ENCODE peak calls at places on chromosomes 13 and 19, in five cellular contexts. One of them, this sample, is unnamed.

GRCh38 chr19:18386543-18387251 is 739 bp downstream of the GDF15 start:
- ATAC-seq in GM12878: no peak
- ATAC-seq in HepG2: no peak
- ATAC-seq in upper lobe of left lung: no peak
- ATAC-seq in K562: peak; percentile 15
- ATAC-seq in this sample: peak; percentile 18

GRCh38 chr19:3494051-3494450 is 6.4 kb downstream of the DOHH start:
- ATAC-seq in GM12878: peak; percentile 70
- ATAC-seq in HepG2: peak; percentile 40
- ATAC-seq in upper lobe of left lung: peak; percentile 37
- ATAC-seq in K562: peak; percentile 98
- ATAC-seq in this sample: no peak

GRCh38 chr13:52377898-52378297 is 28.1 kb downstream of the THSD1 start:
- ATAC-seq in GM12878: no peak
- ATAC-seq in HepG2: no peak
- ATAC-seq in upper lobe of left lung: no peak
- ATAC-seq in K562: no peak
- ATAC-seq in this sample: no peak

GRCh38 chr19:18763674-18764590 is 27.2 kb downstream of the COMP start:
- ATAC-seq in GM12878: no peak
- ATAC-seq in HepG2: no peak
- ATAC-seq in upper lobe of left lung: peak; percentile 5
- ATAC-seq in K562: peak; percentile 21
- ATAC-seq in this sample: no peak

GRCh38 chr13:74550039-74550438 is 415.8 kb upstream of the KLF12 start:
- ATAC-seq in GM12878: peak; percentile 27
- ATAC-seq in HepG2: no peak
- ATAC-seq in upper lobe of left lung: no peak
- ATAC-seq in K562: no peak
- ATAC-seq in this sample: no peak

GRCh38 chr13:47306991-47307390 is 410.1 kb upstream of the HTR2A start:
- ATAC-seq in GM12878: no peak
- ATAC-seq in HepG2: no peak
- ATAC-seq in upper lobe of left lung: no peak
- ATAC-seq in K562: no peak
- ATAC-seq in this sample: no peak

GRCh38 chr19:37928527-37929286 is 21.7 kb downstream of the SIPA1L3 start:
- ATAC-seq in GM12878: peak; percentile 73
- ATAC-seq in HepG2: no peak
- ATAC-seq in upper lobe of left lung: no peak
- ATAC-seq in K562: no peak
- ATAC-seq in this sample: no peak

GRCh38 chr13:104106705-104107393 is 1040.6 kb upstream of the SLC10A2 start:
- ATAC-seq in GM12878: no peak
- ATAC-seq in HepG2: no peak
- ATAC-seq in upper lobe of left lung: no peak
- ATAC-seq in K562: no peak
- ATAC-seq in this sample: no peak

GRCh38 chr19:29812080-29812880 is 489 bp downstream of the CCNE1 start:
- ATAC-seq in GM12878: no peak
- ATAC-seq in HepG2: peak; percentile 30
- ATAC-seq in upper lobe of left lung: no peak
- ATAC-seq in K562: no peak
- ATAC-seq in this sample: no peak

GRCh38 chr13:67410645-67411044 is 180.5 kb upstream of the PCDH9 start:
- ATAC-seq in GM12878: no peak
- ATAC-seq in HepG2: no peak
- ATAC-seq in upper lobe of left lung: no peak
- ATAC-seq in K562: no peak
- ATAC-seq in this sample: no peak

GRCh38 chr19:7792286-7792685 is 29.2 kb downstream of the CLEC4M start:
- ATAC-seq in GM12878: no peak
- ATAC-seq in HepG2: no peak
- ATAC-seq in upper lobe of left lung: no peak
- ATAC-seq in K562: peak; percentile 59
- ATAC-seq in this sample: no peak

GRCh38 chr13:81540777-81541176 is 1199.9 kb upstream of the SPRY2 start:
- ATAC-seq in GM12878: peak; percentile 54
- ATAC-seq in HepG2: no peak
- ATAC-seq in upper lobe of left lung: no peak
- ATAC-seq in K562: no peak
- ATAC-seq in this sample: no peak

GRCh38 chr19:37975071-37975470 is 68.1 kb downstream of the SIPA1L3 start:
- ATAC-seq in GM12878: no peak
- ATAC-seq in HepG2: no peak
- ATAC-seq in upper lobe of left lung: no peak
- ATAC-seq in K562: no peak
- ATAC-seq in this sample: no peak

GRCh38 chr19:10846500-10847202 is 1.6 kb upstream of the C19orf38 start:
- ATAC-seq in GM12878: no peak
- ATAC-seq in HepG2: no peak
- ATAC-seq in upper lobe of left lung: no peak
- ATAC-seq in K562: no peak
- ATAC-seq in this sample: no peak

GRCh38 chr13:24625324-24625723 is 54.9 kb upstream of the ATP12A start:
- ATAC-seq in GM12878: peak; percentile 47
- ATAC-seq in HepG2: no peak
- ATAC-seq in upper lobe of left lung: no peak
- ATAC-seq in K562: no peak
- ATAC-seq in this sample: peak; percentile 17

GRCh38 chr13:49292742-49293498 is 45.2 kb downstream of the CDADC1 start:
- ATAC-seq in GM12878: no peak
- ATAC-seq in HepG2: no peak
- ATAC-seq in upper lobe of left lung: no peak
- ATAC-seq in K562: peak; percentile 75
- ATAC-seq in this sample: peak; percentile 69

GRCh38 chr13:32025730-32026129 is 5.8 kb upstream of the FRY start:
- ATAC-seq in GM12878: no peak
- ATAC-seq in HepG2: no peak
- ATAC-seq in upper lobe of left lung: no peak
- ATAC-seq in K562: no peak
- ATAC-seq in this sample: no peak

GRCh38 chr13:95950103-95950502 is 103.1 kb downstream of the UGGT2 start:
- ATAC-seq in GM12878: no peak
- ATAC-seq in HepG2: no peak
- ATAC-seq in upper lobe of left lung: no peak
- ATAC-seq in K562: no peak
- ATAC-seq in this sample: no peak

GRCh38 chr13:89880201-89880600 is 1467.3 kb upstream of the MIR17HG start:
- ATAC-seq in GM12878: no peak
- ATAC-seq in HepG2: no peak
- ATAC-seq in upper lobe of left lung: no peak
- ATAC-seq in K562: no peak
- ATAC-seq in this sample: no peak

GRCh38 chr19:33333615-33334014 is 31.3 kb upstream of the CEBPA start:
- ATAC-seq in GM12878: no peak
- ATAC-seq in HepG2: peak; percentile 97
- ATAC-seq in upper lobe of left lung: no peak
- ATAC-seq in K562: peak; percentile 52
- ATAC-seq in this sample: no peak

GRCh38 chr13:24648983-24649684 is 31.1 kb upstream of the ATP12A start:
- ATAC-seq in GM12878: no peak
- ATAC-seq in HepG2: no peak
- ATAC-seq in upper lobe of left lung: no peak
- ATAC-seq in K562: no peak
- ATAC-seq in this sample: no peak

GRCh38 chr19:33509774-33510173 is 11.8 kb downstream of the PEPD start:
- ATAC-seq in GM12878: no peak
- ATAC-seq in HepG2: no peak
- ATAC-seq in upper lobe of left lung: no peak
- ATAC-seq in K562: no peak
- ATAC-seq in this sample: no peak

GRCh38 chr13:50685491-50685890 is 158.0 kb downstream of the DLEU7 start:
- ATAC-seq in GM12878: peak; percentile 58
- ATAC-seq in HepG2: no peak
- ATAC-seq in upper lobe of left lung: no peak
- ATAC-seq in K562: no peak
- ATAC-seq in this sample: no peak

GRCh38 chr13:26948353-26948752 is 187.8 kb upstream of the GPR12 start:
- ATAC-seq in GM12878: no peak
- ATAC-seq in HepG2: no peak
- ATAC-seq in upper lobe of left lung: no peak
- ATAC-seq in K562: no peak
- ATAC-seq in this sample: no peak

GRCh38 chr19:2917275-2918184 is 16.8 kb downstream of the ZNF57 start:
- ATAC-seq in GM12878: no peak
- ATAC-seq in HepG2: no peak
- ATAC-seq in upper lobe of left lung: no peak
- ATAC-seq in K562: no peak
- ATAC-seq in this sample: no peak

GRCh38 chr13:41985788-41986508 is 25.0 kb upstream of the VWA8 start:
- ATAC-seq in GM12878: no peak
- ATAC-seq in HepG2: no peak
- ATAC-seq in upper lobe of left lung: no peak
- ATAC-seq in K562: no peak
- ATAC-seq in this sample: no peak

GRCh38 chr13:114107686-114108081 is 24.7 kb downstream of the RASA3 start:
- ATAC-seq in GM12878: no peak
- ATAC-seq in HepG2: no peak
- ATAC-seq in upper lobe of left lung: no peak
- ATAC-seq in K562: no peak
- ATAC-seq in this sample: peak; percentile 52

GRCh38 chr13:114105351-114106225 is 26.8 kb downstream of the RASA3 start:
- ATAC-seq in GM12878: no peak
- ATAC-seq in HepG2: no peak
- ATAC-seq in upper lobe of left lung: no peak
- ATAC-seq in K562: no peak
- ATAC-seq in this sample: peak; percentile 57

GRCh38 chr13:114108141-114108761 is 24.2 kb downstream of the RASA3 start:
- ATAC-seq in GM12878: no peak
- ATAC-seq in HepG2: no peak
- ATAC-seq in upper lobe of left lung: no peak
- ATAC-seq in K562: no peak
- ATAC-seq in this sample: no peak

GRCh38 chr13:114106991-114107685 is 25.3 kb downstream of the RASA3 start:
- ATAC-seq in GM12878: no peak
- ATAC-seq in HepG2: no peak
- ATAC-seq in upper lobe of left lung: no peak
- ATAC-seq in K562: no peak
- ATAC-seq in this sample: no peak

DNA sequence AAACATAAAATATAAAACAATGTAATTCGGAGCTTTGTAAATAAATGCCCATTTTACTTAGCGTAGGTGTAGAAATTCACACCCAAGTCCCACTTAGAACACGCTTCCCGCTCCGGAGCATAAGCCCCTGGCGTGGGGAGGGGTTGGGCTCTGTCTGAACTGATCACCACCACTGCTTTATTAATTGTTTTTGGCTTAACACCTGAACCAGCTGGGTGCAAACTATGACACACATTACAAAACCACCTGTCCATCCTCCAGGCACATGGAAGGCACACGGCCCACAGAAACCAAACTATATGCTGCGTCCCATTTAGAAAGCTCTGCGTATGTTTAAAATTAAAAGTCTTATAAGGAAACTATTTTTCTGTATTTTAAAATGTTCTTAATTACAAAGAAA is 25.9 kb downstream of the RASA3 start:
- ATAC-seq in GM12878: no peak
- ATAC-seq in HepG2: no peak
- ATAC-seq in upper lobe of left lung: no peak
- ATAC-seq in K562: no peak
- ATAC-seq in this sample: no peak
- TF ChIP-seq EP300 in GM12878: no peak
- TF ChIP-seq EP300 in HepG2: no peak
- TF ChIP-seq EP300 in upper lobe of left lung: no peak
- TF ChIP-seq EP300 in K562: no peak
- TF ChIP-seq EP300 in this sample: no peak

DNA sequence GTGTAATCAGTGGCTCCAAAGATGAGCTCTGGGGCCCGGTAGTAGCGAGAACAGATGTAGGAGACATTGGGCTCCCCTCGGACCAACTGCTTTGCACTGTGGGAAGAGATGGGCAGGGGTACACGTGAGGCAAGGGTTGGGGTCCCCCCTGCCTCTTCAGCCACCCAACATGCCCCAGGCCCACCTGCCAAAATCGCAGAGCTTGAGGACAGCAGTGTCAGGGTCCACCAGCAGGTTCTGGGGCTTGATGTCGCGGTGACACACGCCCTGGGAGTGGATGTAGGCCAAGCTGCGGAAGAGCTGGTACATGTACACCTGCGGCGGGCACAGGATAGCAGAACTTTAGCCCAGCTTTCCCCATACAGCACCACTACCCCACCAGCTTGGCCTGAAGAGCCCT is 8.0 kb downstream of the GSK3A start:
- ATAC-seq in GM12878: no peak
- ATAC-seq in HepG2: no peak
- ATAC-seq in upper lobe of left lung: no peak
- ATAC-seq in K562: no peak
- ATAC-seq in this sample: no peak
- TF ChIP-seq POLR2A in GM12878: no peak
- TF ChIP-seq POLR2A in HepG2: no peak
- TF ChIP-seq POLR2A in upper lobe of left lung: no peak
- TF ChIP-seq POLR2A in K562: no peak
- TF ChIP-seq POLR2A in this sample: no peak

GRCh38 chr13:19959141-19959830 is 759 bp downstream of the ZMYM2 start:
- ATAC-seq in GM12878: peak; percentile 17
- ATAC-seq in HepG2: peak; percentile 22
- ATAC-seq in upper lobe of left lung: peak; percentile 39
- ATAC-seq in K562: peak; percentile 37
- ATAC-seq in this sample: no peak

GRCh38 chr13:19958119-19959111 is at the start of gene ZMYM2:
- ATAC-seq in GM12878: peak; percentile 89
- ATAC-seq in HepG2: peak; percentile 94
- ATAC-seq in upper lobe of left lung: peak; percentile 97
- ATAC-seq in K562: peak; percentile 97
- ATAC-seq in this sample: peak; percentile 97

GRCh38 chr13:19961484-19961883 is 3.0 kb downstream of the ZMYM2 start:
- ATAC-seq in GM12878: no peak
- ATAC-seq in HepG2: no peak
- ATAC-seq in upper lobe of left lung: no peak
- ATAC-seq in K562: no peak
- ATAC-seq in this sample: no peak

GRCh38 chr13:19960673-19961015 is 2.1 kb downstream of the ZMYM2 start:
- ATAC-seq in GM12878: no peak
- ATAC-seq in HepG2: no peak
- ATAC-seq in upper lobe of left lung: no peak
- ATAC-seq in K562: no peak
- ATAC-seq in this sample: no peak

GRCh38 chr13:19959831-19960672 is 1.5 kb downstream of the ZMYM2 start:
- ATAC-seq in GM12878: peak; percentile 65
- ATAC-seq in HepG2: peak; percentile 82
- ATAC-seq in upper lobe of left lung: peak; percentile 73
- ATAC-seq in K562: peak; percentile 71
- ATAC-seq in this sample: peak; percentile 42
- TF ChIP-seq POLR2AphosphoS5 in GM12878: peak; percentile 14
- TF ChIP-seq POLR2AphosphoS5 in HepG2: peak; percentile 53
- TF ChIP-seq POLR2AphosphoS5 in upper lobe of left lung: peak; percentile 66
- TF ChIP-seq POLR2AphosphoS5 in K562: no peak
- TF ChIP-seq POLR2AphosphoS5 in this sample: peak; percentile 55

DNA sequence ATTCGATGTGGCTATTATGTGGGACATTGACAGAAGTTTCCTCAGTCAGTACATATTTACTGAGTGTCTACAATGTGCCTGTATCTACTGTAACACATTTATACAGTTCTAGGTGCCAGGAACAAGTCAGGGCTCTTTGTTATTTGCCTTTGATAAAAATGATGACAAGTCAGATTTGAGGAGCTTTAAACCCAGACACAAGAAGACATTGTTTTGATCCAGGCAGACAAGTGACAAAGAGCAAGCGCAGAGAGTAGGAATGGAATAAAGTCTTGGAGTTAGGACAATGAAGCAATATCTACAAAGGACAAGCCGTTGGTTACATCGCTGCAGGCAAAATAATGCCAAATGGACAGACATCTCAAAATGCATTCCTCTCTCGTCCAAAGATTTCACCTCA is 70.1 kb downstream of the ITGBL1 start:
- ATAC-seq in GM12878: no peak
- ATAC-seq in HepG2: no peak
- ATAC-seq in upper lobe of left lung: no peak
- ATAC-seq in K562: no peak
- ATAC-seq in this sample: peak; percentile 63
- TF ChIP-seq EP300 in GM12878: no peak
- TF ChIP-seq EP300 in HepG2: no peak
- TF ChIP-seq EP300 in upper lobe of left lung: no peak
- TF ChIP-seq EP300 in K562: no peak
- TF ChIP-seq EP300 in this sample: no peak

This sample was measured in gastroesophageal sphincter.